ENCODE peak calls at places on chromosomes 2 and 18, in six cellular contexts. W is GM12878, M is GM12891, G is K562, P is H1, T is HepG2. Q is an unnamed sample.

GRCh38 chr18:30544141-30544540 is 498.4 kb downstream of the DSC3 start:
- DNase-seq in W (no peak), M (no peak), T (no peak), P (no peak), G (no peak), Q (no peak)

GRCh38 chr2:47346107-47346506 is 56.8 kb upstream of the MSH2 start:
- DNase-seq in W (no peak), G (no peak), M (no peak), P (no peak), T (no peak), Q (no peak)

GRCh38 chr2:146415291-146415690 is 1429.5 kb upstream of the ACVR2A start:
- DNase-seq in M (no peak), T (no peak), G (no peak), W (no peak), P (no peak), Q (no peak)

GRCh38 chr2:71882236-71882946 is 265.3 kb downstream of the CYP26B1 start:
- DNase-seq in P (no peak), W (no peak), G (no peak), T (no peak), M (no peak), Q (no peak)

GRCh38 chr2:170148161-170148560 is 29.8 kb upstream of the MYO3B start:
- DNase-seq in W (no peak), T (no peak), G (no peak), M (no peak), P (no peak), Q (no peak)

GRCh38 chr2:46954951-46955571 is 39.5 kb upstream of the MCFD2 start:
- DNase-seq in M (no peak), G (peak), T (peak), W (no peak), P (no peak), Q (no peak)

GRCh38 chr2:128329607-128330006 is 10.9 kb upstream of the HS6ST1 start:
- DNase-seq in G (no peak), P (no peak), T (no peak), W (no peak), M (no peak), Q (no peak)

GRCh38 chr2:145652546-145652945 is 1132.6 kb upstream of the ZEB2 start:
- DNase-seq in G (no peak), P (no peak), M (no peak), T (no peak), W (no peak), Q (no peak)

GRCh38 chr2:212903413-212903812 is 248.0 kb downstream of the IKZF2 start:
- DNase-seq in W (no peak), T (no peak), G (no peak), P (no peak), M (no peak), Q (no peak)

GRCh38 chr2:169900686-169901085 is 73.4 kb downstream of the UBR3 start:
- DNase-seq in G (no peak), T (no peak), P (no peak), M (no peak), W (no peak), Q (no peak)

GRCh38 chr2:25063876-25064660 is 22.2 kb downstream of the EFR3B start:
- DNase-seq in M (peak), T (no peak), P (no peak), G (no peak), W (peak), Q (peak)

GRCh38 chr2:239283288-239283945 is 117.4 kb downstream of the HDAC4 start:
- DNase-seq in M (no peak), T (no peak), P (no peak), W (no peak), G (no peak), Q (no peak)

GRCh38 chr2:55718165-55719008 is 24.7 kb upstream of the PNPT1 start:
- DNase-seq in M (no peak), T (peak), P (peak), G (peak), W (peak), Q (no peak)

GRCh38 chr2:33366473-33366872 is 110.0 kb upstream of the RASGRP3 start:
- DNase-seq in W (no peak), P (no peak), G (no peak), M (no peak), T (no peak), Q (no peak)

GRCh38 chr2:197869501-197870111 is 65.2 kb downstream of the PLCL1 start:
- DNase-seq in M (no peak), P (no peak), T (no peak), G (no peak), W (no peak), Q (no peak)

GRCh38 chr2:241559489-241560180 is 1.1 kb downstream of the BOK start:
- DNase-seq in G (no peak), P (no peak), T (peak), M (no peak), W (no peak), Q (peak)

GRCh38 chr2:151153601-151154000 is 108.1 kb downstream of the RBM43 start:
- DNase-seq in M (no peak), G (no peak), W (no peak), T (no peak), P (no peak), Q (no peak)

GRCh38 chr2:148658807-148659722 is 14.5 kb downstream of the EPC2 start:
- DNase-seq in M (peak), G (no peak), P (no peak), W (peak), T (no peak), Q (no peak)

GRCh38 chr2:173030541-173031485 is 44.8 kb upstream of the MAP3K20 start:
- DNase-seq in W (no peak), T (no peak), M (no peak), G (no peak), P (no peak), Q (no peak)

GRCh38 chr18:56086786-56087185 is 498.8 kb upstream of the TCF4 start:
- DNase-seq in G (no peak), T (no peak), W (no peak), P (no peak), M (no peak), Q (no peak)

GRCh38 chr2:109128466-109129355 is at the start of gene SH3RF3:
- DNase-seq in G (no peak), W (no peak), P (no peak), M (peak), T (no peak), Q (peak)

GRCh38 chr2:107717666-107718065 is 109.0 kb upstream of the RGPD4 start:
- DNase-seq in T (no peak), W (no peak), G (no peak), P (no peak), M (no peak), Q (no peak)

GRCh38 chr2:98012561-98012979 is 16.8 kb upstream of the TMEM131 start:
- DNase-seq in M (peak), W (peak), T (no peak), G (no peak), P (no peak), Q (peak)

GRCh38 chr18:9392726-9393125 is 58.2 kb downstream of the TWSG1 start:
- DNase-seq in G (no peak), T (no peak), P (no peak), W (no peak), M (no peak), Q (no peak)

GRCh38 chr2:128949360-128949759 is 630.7 kb upstream of the HS6ST1 start:
- DNase-seq in M (no peak), P (no peak), G (no peak), W (no peak), T (no peak), Q (no peak)

GRCh38 chr2:216492951-216493685 is 5.5 kb upstream of the RPL37A start:
- DNase-seq in M (no peak), G (no peak), T (no peak), P (no peak), W (no peak), Q (no peak)

GRCh38 chr18:79365701-79366100 is 30.0 kb upstream of the NFATC1 start:
- DNase-seq in T (no peak), P (no peak), M (no peak), G (no peak), W (no peak), Q (no peak)

DNA sequence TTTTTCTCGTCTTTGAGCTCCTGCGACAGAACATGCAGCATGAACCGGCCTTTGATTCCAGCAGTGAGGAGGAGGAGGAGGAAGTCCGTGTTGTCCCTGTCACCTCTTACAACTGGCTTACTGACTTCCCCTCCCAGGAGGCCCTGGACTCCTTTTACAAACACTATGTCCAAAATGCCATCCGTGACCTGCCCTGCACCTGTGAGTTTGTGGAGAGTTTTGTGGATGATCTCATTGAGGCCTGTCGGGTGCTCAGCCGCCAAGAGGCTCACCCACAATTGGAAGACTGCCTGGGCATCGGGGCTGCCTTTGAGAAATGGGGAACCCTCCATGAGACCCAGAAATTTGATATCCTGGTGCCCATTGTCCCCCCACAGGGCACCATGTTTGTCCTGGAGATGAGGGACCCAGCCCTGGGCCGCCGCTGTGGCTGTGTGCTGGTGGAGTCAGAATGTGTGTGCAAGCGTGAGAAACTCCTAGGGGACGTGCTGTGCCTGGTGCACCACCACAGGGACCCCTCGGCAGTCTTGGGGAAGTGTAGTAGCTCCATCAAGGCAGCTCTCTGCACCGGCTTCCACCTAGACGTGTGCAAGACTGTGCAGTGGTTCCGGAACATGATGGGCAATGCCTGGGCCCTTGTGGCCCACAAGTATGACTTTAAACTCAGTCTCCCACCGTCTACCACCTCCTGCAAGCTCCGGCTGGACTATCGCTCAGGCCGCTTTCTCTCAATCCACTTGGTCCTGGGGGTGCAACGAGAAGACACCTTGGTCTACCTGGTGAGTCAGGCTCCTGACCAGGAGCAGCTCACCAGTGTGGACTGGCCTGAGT is 2.1 kb downstream of the ITPRIPL1 start:
- DNase-seq in M (no peak), W (no peak), G (no peak), P (no peak), T (no peak), Q (no peak)
- TF ChIP-seq POLR2A in M (no peak), W (no peak), G (no peak), P (no peak), T (no peak), Q (no peak)

DNA sequence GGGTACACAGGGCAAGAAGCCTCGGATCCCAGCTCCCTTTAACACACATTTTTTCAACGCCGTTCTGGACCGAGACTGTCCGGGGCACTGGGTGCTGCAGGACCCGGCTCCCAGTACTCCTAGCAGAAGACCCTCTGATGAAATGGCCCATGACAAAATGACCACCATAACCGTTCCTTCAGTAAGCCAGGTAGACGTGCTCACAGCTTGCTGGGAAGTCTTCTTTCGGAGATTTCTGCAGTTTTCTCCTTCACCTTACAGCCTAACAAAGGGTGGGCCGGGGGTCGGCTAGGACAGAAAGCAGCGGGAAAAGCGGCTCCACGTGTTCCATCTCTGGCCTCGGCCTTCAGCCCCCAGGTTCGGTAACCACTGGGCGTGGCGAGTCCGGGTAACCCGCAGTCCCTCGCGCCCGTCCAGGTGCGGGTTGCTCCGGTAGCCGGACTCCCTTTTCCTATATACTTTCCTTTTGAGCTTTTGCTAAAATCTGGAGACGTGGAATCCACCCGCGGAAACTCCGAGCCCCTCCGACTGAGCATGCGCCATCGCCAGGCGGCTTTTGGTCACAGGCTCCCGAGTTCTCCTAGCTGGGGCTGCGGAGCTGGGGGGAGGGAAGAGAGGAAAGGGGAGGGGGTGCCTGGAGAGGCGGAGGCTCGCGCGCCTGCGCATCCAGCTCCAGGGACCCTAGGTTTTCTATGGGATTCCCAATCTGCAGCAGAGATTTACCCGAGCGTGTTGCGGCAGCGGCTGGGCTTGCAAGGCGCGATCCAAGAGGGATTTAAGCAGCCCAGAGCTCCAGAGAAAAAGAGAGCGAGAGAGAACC is at the start of gene VSNL1:
- DNase-seq in G (peak), W (no peak), P (peak), M (no peak), T (peak), Q (no peak)
- TF ChIP-seq POLR2AphosphoS5 in G (no peak), W (no peak), P (peak), M (no peak), T (peak), Q (no peak)

GRCh38 chr18:3869848-3870247 is 419.9 kb downstream of the TGIF1 start:
- DNase-seq in G (peak), P (no peak), W (no peak), T (peak), M (no peak), Q (no peak)
- TF ChIP-seq TAF1 in G (no peak), P (no peak), W (no peak), T (no peak), M (no peak), Q (no peak)

DNA sequence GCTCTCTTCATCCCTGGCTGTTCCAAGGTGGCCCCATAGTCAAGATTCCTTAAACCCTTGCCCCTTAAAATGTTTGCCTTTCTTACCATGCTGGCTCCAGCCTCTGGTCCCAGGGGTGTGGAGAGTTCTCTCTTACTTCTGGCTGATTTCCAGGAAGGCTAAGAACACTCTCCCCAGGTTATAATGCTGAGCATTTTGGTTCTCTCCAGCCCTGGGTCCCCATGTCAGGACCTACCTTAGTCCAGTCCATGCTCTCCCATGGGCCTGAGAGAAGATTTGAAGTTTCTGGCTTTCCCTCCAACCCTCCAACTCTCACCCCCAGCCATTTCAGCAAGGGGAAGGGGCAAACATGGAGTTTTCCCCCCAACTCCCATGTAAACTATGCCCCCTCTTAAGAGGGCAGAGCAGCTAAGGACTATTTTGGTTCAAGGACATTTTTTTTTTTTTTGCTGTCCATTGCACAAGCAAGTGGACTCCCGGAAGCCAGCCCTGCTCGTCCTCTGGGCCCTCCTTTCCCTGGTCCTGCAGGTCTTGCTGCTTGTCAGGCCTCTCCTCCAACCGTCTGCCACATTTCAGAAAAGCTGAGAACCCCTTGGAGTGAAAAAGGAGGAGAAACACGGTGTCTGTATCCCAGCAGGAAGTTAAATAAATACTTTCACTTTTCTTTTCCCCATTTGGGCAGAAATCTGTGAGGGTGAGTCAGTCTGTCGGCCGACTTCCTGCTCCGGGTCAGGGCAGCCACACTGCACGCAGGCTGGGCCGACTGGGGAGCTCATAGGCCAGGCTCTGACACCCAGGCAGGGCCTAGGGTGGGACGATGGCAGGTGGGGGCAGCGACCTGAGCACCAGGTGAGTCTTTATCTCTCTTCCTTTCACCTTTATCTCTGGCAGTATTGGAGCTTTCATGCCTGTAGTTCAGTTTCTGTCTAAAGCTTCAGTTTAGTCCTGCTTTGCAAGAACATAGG is at the start of gene SP140L:
- DNase-seq in W (peak), G (peak), T (peak), M (peak), P (no peak), Q (peak)
- TF ChIP-seq POLR2A in W (peak), G (peak), T (peak), M (peak), P (no peak), Q (peak)

DNA sequence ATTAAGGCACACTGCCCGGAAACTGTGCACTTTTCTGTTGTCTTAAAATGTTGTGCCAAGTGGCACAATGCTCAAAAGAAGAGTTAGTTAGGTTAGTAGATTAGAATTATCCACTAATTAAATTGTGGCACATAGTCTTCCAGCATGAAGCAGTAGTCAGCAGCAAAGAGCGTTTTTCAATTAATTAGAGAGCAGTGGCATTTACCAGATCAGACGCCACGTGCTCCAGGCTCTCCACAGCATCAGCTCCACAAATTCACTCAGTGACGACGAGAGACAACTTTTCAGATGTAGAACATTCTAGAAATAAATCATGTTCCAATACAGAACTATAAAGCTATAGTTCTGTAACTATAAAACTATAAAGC is 16.4 kb upstream of the RTTN start:
- DNase-seq in W (no peak), T (no peak), P (no peak), G (no peak), M (no peak), Q (no peak)
- TF ChIP-seq POLR2AphosphoS5 in W (no peak), T (no peak), P (no peak), G (no peak), M (no peak), Q (no peak)

GRCh38 chr2:191415101-191415500 is 169.9 kb downstream of the MYO1B start:
- DNase-seq in T (no peak), M (no peak), W (no peak), P (no peak), G (no peak), Q (no peak)

GRCh38 chr2:191417746-191418145 is 172.5 kb downstream of the MYO1B start:
- DNase-seq in M (no peak), G (no peak), T (no peak), W (no peak), P (no peak), Q (no peak)

GRCh38 chr2:191411472-191411871 is 166.3 kb downstream of the MYO1B start:
- DNase-seq in M (no peak), G (no peak), W (no peak), T (no peak), P (no peak), Q (no peak)

GRCh38 chr2:191412353-191412752 is 167.1 kb downstream of the MYO1B start:
- DNase-seq in W (no peak), M (no peak), T (no peak), P (no peak), G (no peak), Q (no peak)

DNA sequence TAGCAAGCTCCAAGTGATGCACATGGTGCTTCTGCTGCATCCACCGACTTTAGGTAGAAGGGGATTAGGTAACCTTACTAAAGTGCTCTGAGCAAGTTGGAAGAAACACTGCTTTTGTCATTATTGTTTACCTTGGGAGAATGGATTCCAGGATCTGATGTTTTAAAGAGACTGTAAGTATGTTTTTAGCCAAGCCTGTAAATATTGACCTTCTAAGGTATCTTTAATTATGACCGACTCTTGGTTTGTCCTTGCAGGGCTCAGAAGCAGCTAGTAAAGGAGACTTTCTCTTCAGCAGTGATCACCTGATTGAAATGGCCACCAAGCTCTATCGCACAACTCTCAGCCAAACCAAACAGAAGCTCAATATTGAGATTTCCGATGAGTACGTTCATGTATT is 170.7 kb downstream of the MYO1B start:
- DNase-seq in W (no peak), P (no peak), T (no peak), G (no peak), M (no peak), Q (no peak)
- TF ChIP-seq TAF1 in W (no peak), P (no peak), T (no peak), G (no peak), M (no peak), Q (no peak)

GRCh38 chr2:202025816-202026215 is 7.8 kb upstream of the FZD7 start:
- DNase-seq in T (no peak), M (no peak), W (no peak), G (no peak), P (no peak), Q (no peak)
- TF ChIP-seq POLR2A in T (no peak), M (no peak), W (no peak), G (no peak), P (no peak), Q (no peak)

GRCh38 chr2:226746206-226746800 is 53.3 kb downstream of the IRS1 start:
- DNase-seq in T (peak), G (no peak), W (no peak), M (no peak), P (no peak), Q (no peak)
- TF ChIP-seq POLR2AphosphoS5 in T (no peak), G (no peak), W (no peak), M (no peak), P (no peak), Q (no peak)

DNA sequence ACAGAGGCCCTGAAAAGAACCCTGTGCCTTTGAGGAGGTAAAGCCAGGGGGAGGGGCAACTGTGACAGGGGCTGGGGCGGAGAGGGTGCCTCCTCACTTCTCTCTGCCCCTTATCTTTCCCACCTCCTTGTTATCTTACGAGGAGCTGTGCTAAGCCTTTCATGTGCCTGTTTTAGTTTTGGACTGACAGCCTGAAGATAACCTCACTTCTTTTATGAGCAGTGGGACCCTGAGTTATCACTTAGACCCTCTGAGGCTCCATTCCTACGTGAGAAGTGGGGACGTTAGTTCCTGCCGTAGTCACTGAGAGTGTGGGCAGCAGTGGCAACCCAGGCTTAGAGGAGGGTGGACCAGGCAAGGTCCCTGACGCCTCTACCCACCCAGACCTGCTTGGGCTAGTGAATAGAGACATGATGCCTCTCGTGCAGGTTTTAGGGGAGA is 39.5 kb upstream of the LBH start:
- DNase-seq in M (no peak), G (peak), T (no peak), W (no peak), P (no peak), Q (no peak)
- TF ChIP-seq TAF1 in M (no peak), G (no peak), T (no peak), W (no peak), P (no peak), Q (no peak)

Q was measured in GM12892.